ENCODE peak calls at places on chromosome 15, in four cellular contexts. G is stimulated activated CD8-positive, alpha-beta memory T cell treated with anti-CD3 and anti-CD28 coated beads, Interleukin-15, amount 100 ng/mL, for 1 hour; F is mucosa of gallbladder; J is NCI-H2081. V is an unnamed sample.

GRCh38 chr15:85752591-85752990 is 42.1 kb downstream of the KLHL25 start:
- DNase-seq in G (no peak), F (peak), J (no peak), V (no peak)

GRCh38 chr15:53811530-53811929 is 52.1 kb upstream of the WDR72 start:
- DNase-seq in G (no peak), F (no peak), J (peak), V (no peak)

GRCh38 chr15:85407421-85408269 is 27.2 kb downstream of the AKAP13 start:
- DNase-seq in G (no peak), F (peak), J (peak), V (no peak)

GRCh38 chr15:42494998-42495360 is 455 bp upstream of the SNAP23 start:
- DNase-seq in G (no peak), F (peak), J (no peak), V (no peak)

GRCh38 chr15:43218908-43219706 is 1.7 kb downstream of the EPB42 start:
- DNase-seq in G (no peak), F (no peak), J (no peak), V (no peak)

GRCh38 chr15:71096676-71097075 is 18.6 kb upstream of the THSD4 start:
- DNase-seq in G (no peak), F (peak), J (no peak), V (no peak)

GRCh38 chr15:78790027-78790426 is 21.2 kb downstream of the ADAMTS7 start:
- DNase-seq in G (no peak), F (no peak), J (no peak), V (no peak)

GRCh38 chr15:93001881-93002280 is 87.1 kb downstream of the RGMA start:
- DNase-seq in G (no peak), F (no peak), J (no peak), V (no peak)

GRCh38 chr15:29687939-29688884 is 134.1 kb downstream of the TJP1 start:
- DNase-seq in G (no peak), F (peak), J (no peak), V (no peak)

GRCh38 chr15:37004373-37004869 is 95.9 kb downstream of the MEIS2 start:
- DNase-seq in G (no peak), F (no peak), J (no peak), V (no peak)

GRCh38 chr15:73046073-73046472 is 6.2 kb upstream of the NEO1 start:
- DNase-seq in G (no peak), F (no peak), J (no peak), V (no peak)

GRCh38 chr15:50107157-50107556 is 11.9 kb downstream of the ATP8B4 start:
- DNase-seq in G (no peak), F (no peak), J (no peak), V (no peak)

GRCh38 chr15:68820205-68820588 is 498 bp downstream of the ANP32A start:
- DNase-seq in G (no peak), F (peak), J (peak), V (peak)

GRCh38 chr15:91264651-91265351 is 164.7 kb downstream of the SV2B start:
- DNase-seq in G (no peak), F (no peak), J (no peak), V (no peak)

GRCh38 chr15:48781481-48782081 is 29.3 kb downstream of the CEP152 start:
- DNase-seq in G (no peak), F (peak), J (no peak), V (no peak)

GRCh38 chr15:61327019-61327631 is 98.0 kb upstream of the RORA start:
- DNase-seq in G (no peak), F (peak), J (peak), V (peak)

GRCh38 chr15:85482896-85483295 is 102.5 kb downstream of the AKAP13 start:
- DNase-seq in G (no peak), F (no peak), J (no peak), V (no peak)

GRCh38 chr15:68526269-68526668 is 52.5 kb upstream of the CORO2B start:
- DNase-seq in G (no peak), F (no peak), J (no peak), V (peak)

GRCh38 chr15:79657722-79658121 is 225.6 kb downstream of the MINAR1 start:
- DNase-seq in G (no peak), F (no peak), J (no peak), V (no peak)

GRCh38 chr15:74723754-74724334 is 1.5 kb downstream of the CYP1A1 start:
- DNase-seq in G (no peak), F (peak), J (peak), V (peak)

GRCh38 chr15:83658406-83658805 is 4.5 kb downstream of the ADAMTSL3 start:
- DNase-seq in G (no peak), F (no peak), J (no peak), V (no peak)

GRCh38 chr15:64356443-64357040 is 569 bp upstream of the CSNK1G1 start:
- DNase-seq in G (no peak), F (no peak), J (peak), V (no peak)

GRCh38 chr15:38672814-38673292 is 108.2 kb upstream of the RASGRP1 start:
- DNase-seq in G (no peak), F (no peak), J (no peak), V (no peak)

GRCh38 chr15:67783303-67783702 is 42.0 kb upstream of the SKOR1 start:
- DNase-seq in G (no peak), F (no peak), J (no peak), V (peak)

GRCh38 chr15:64930019-64930652 is 18.4 kb downstream of the ANKDD1A start:
- DNase-seq in G (no peak), F (no peak), J (no peak), V (peak)

GRCh38 chr15:37616215-37616614 is 318.2 kb upstream of the TMCO5A start:
- DNase-seq in G (no peak), F (no peak), J (no peak), V (no peak)

GRCh38 chr15:62658498-62658897 is 384.0 kb upstream of the TPM1 start:
- DNase-seq in G (no peak), F (no peak), J (no peak), V (peak)

GRCh38 chr15:34993413-34993812 is 5.3 kb upstream of the ZNF770 start:
- DNase-seq in G (no peak), F (no peak), J (no peak), V (no peak)

GRCh38 chr15:66785637-66786036 is 83.6 kb downstream of the SMAD6 start:
- DNase-seq in G (no peak), F (no peak), J (no peak), V (no peak)

GRCh38 chr15:51144021-51144532 is 49.4 kb upstream of the TNFAIP8L3 start:
- DNase-seq in G (no peak), F (no peak), J (no peak), V (no peak)

GRCh38 chr15:82855286-82856092 is 46.1 kb downstream of the WHAMM start:
- DNase-seq in G (no peak), F (no peak), J (no peak), V (no peak)

GRCh38 chr15:95929232-95929846 is 401.2 kb upstream of the NR2F2 start:
- DNase-seq in G (no peak), F (no peak), J (peak), V (peak)